ENCODE peak calls at places on chromosome 17, in ten cellular contexts. R is stimulated activated CD4-positive, alpha-beta T cell treated with anti-CD3 and anti-CD28 coated beads, Interleukin-1b, Interleukin-23, amount 100 ng/mL, for 1 hour; E is SK-N-DZ; O is activated T-helper 1 cell treated with anti-CD3 and anti-CD28 coated beads, Interleukin-2, amount 50 U/mL, for 16 hours; N is Peyer's patch; D is ureter; Y is GM04504; U is GM20000; G is GOT3; V is activated CD4-positive, alpha-beta T cell treated with anti-CD3 and anti-CD28 coated beads, Interleukin-2, amount 50 U/mL, for 48 hours. C is an unnamed sample.

GRCh38 chr17:8629371-8630226 is 926 bp downstream of the MYH10 start:
- DNase-seq in R (no peak), E (peak), O (no peak), N (no peak), D (no peak), Y (no peak), U (peak), G (no peak), V (peak), C (peak)

GRCh38 chr17:71334041-71334781 is 786.6 kb upstream of the SOX9 start:
- DNase-seq in R (no peak), E (no peak), O (no peak), N (no peak), D (no peak), Y (no peak), U (no peak), G (no peak), V (no peak), C (no peak)

GRCh38 chr17:28737770-28738679 is 5.8 kb upstream of the TRAF4 start:
- DNase-seq in R (no peak), E (no peak), O (no peak), N (peak), D (peak), Y (no peak), U (peak), G (no peak), V (no peak), C (no peak)

GRCh38 chr17:42814633-42815399 is 9.3 kb downstream of the BECN1 start:
- DNase-seq in R (no peak), E (no peak), O (no peak), N (no peak), D (no peak), Y (peak), U (no peak), G (no peak), V (no peak), C (no peak)

GRCh38 chr17:55587608-55588139 is 76.4 kb upstream of the SMIM36 start:
- DNase-seq in R (no peak), E (no peak), O (no peak), N (peak), D (no peak), Y (peak), U (no peak), G (no peak), V (no peak), C (no peak)

GRCh38 chr17:31225831-31226230 is 71.2 kb downstream of the OMG start:
- DNase-seq in R (no peak), E (no peak), O (no peak), N (no peak), D (no peak), Y (no peak), U (no peak), G (no peak), V (no peak), C (no peak)

GRCh38 chr17:50026901-50027638 is 28.8 kb upstream of the ITGA3 start:
- DNase-seq in R (peak), E (peak), O (peak), N (peak), D (peak), Y (peak), U (peak), G (peak), V (peak), C (peak)

GRCh38 chr17:27241346-27241946 is 52.5 kb upstream of the WSB1 start:
- DNase-seq in R (no peak), E (no peak), O (no peak), N (peak), D (peak), Y (no peak), U (peak), G (no peak), V (no peak), C (no peak)

GRCh38 chr17:77885678-77886386 is 72.7 kb upstream of the TNRC6C start:
- DNase-seq in R (no peak), E (no peak), O (no peak), N (no peak), D (no peak), Y (no peak), U (no peak), G (no peak), V (no peak), C (no peak)

GRCh38 chr17:29046440-29046839 is 3.5 kb downstream of the PIPOX start:
- DNase-seq in R (no peak), E (no peak), O (no peak), N (no peak), D (no peak), Y (no peak), U (no peak), G (no peak), V (no peak), C (no peak)

GRCh38 chr17:41689497-41690299 is 1.0 kb downstream of the EIF1 start:
- DNase-seq in R (no peak), E (peak), O (no peak), N (peak), D (peak), Y (no peak), U (no peak), G (no peak), V (peak), C (peak)

GRCh38 chr17:76156662-76156991 is 15.6 kb upstream of the FOXJ1 start:
- DNase-seq in R (no peak), E (no peak), O (no peak), N (no peak), D (no peak), Y (no peak), U (no peak), G (no peak), V (no peak), C (no peak)

GRCh38 chr17:3207367-3207766 is at the start of gene OR1A1:
- DNase-seq in R (no peak), E (no peak), O (no peak), N (no peak), D (no peak), Y (no peak), U (no peak), G (no peak), V (no peak), C (no peak)

GRCh38 chr17:67212716-67213417 is 32.1 kb downstream of the HELZ start:
- DNase-seq in R (no peak), E (no peak), O (no peak), N (no peak), D (no peak), Y (no peak), U (no peak), G (no peak), V (no peak), C (no peak)

GRCh38 chr17:64343833-64344637 is 46.6 kb downstream of the PECAM1 start:
- DNase-seq in R (no peak), E (no peak), O (no peak), N (peak), D (peak), Y (peak), U (no peak), G (no peak), V (peak), C (peak)

GRCh38 chr17:29571883-29572681 is 3.6 kb downstream of the TP53I13 start:
- DNase-seq in R (no peak), E (no peak), O (no peak), N (peak), D (peak), Y (no peak), U (no peak), G (no peak), V (no peak), C (no peak)

GRCh38 chr17:64686705-64687104 is 24.6 kb upstream of the SMURF2 start:
- DNase-seq in R (no peak), E (no peak), O (no peak), N (no peak), D (no peak), Y (no peak), U (no peak), G (no peak), V (no peak), C (no peak)

GRCh38 chr17:49497147-49498036 is 2.3 kb downstream of the NGFR start:
- DNase-seq in R (no peak), E (peak), O (no peak), N (no peak), D (no peak), Y (no peak), U (no peak), G (no peak), V (peak), C (peak)

GRCh38 chr17:49013311-49014205 is 16.4 kb downstream of the IGF2BP1 start:
- DNase-seq in R (no peak), E (no peak), O (no peak), N (no peak), D (peak), Y (no peak), U (no peak), G (no peak), V (no peak), C (no peak)

GRCh38 chr17:31510273-31511175 is 119.0 kb downstream of the RAB11FIP4 start:
- DNase-seq in R (no peak), E (no peak), O (no peak), N (no peak), D (no peak), Y (no peak), U (no peak), G (no peak), V (peak), C (peak)

GRCh38 chr17:1290676-1291075 is 11.2 kb downstream of the TRARG1 start:
- DNase-seq in R (no peak), E (no peak), O (no peak), N (no peak), D (no peak), Y (no peak), U (no peak), G (no peak), V (no peak), C (no peak)

GRCh38 chr17:74042744-74043486 is 160.6 kb upstream of the RPL38 start:
- DNase-seq in R (no peak), E (no peak), O (no peak), N (no peak), D (peak), Y (peak), U (no peak), G (peak), V (peak), C (no peak)

GRCh38 chr17:68399638-68400403 is 57.5 kb downstream of the WIPI1 start:
- DNase-seq in R (no peak), E (no peak), O (no peak), N (no peak), D (peak), Y (no peak), U (no peak), G (no peak), V (peak), C (peak)

GRCh38 chr17:45997624-45998023 is 1.4 kb upstream of the STH start:
- DNase-seq in R (no peak), E (no peak), O (no peak), N (no peak), D (no peak), Y (peak), U (no peak), G (no peak), V (no peak), C (no peak)

GRCh38 chr17:14760719-14761425 is 460.0 kb downstream of the HS3ST3B1 start:
- DNase-seq in R (no peak), E (no peak), O (no peak), N (no peak), D (no peak), Y (no peak), U (no peak), G (no peak), V (no peak), C (no peak)

GRCh38 chr17:65163990-65164495 is 26.9 kb downstream of the RGS9 start:
- DNase-seq in R (no peak), E (no peak), O (no peak), N (peak), D (no peak), Y (peak), U (peak), G (no peak), V (peak), C (peak)

GRCh38 chr17:32445976-32446375 is 1.7 kb downstream of the PSMD11 start:
- DNase-seq in R (no peak), E (no peak), O (no peak), N (no peak), D (no peak), Y (no peak), U (no peak), G (no peak), V (no peak), C (no peak)

GRCh38 chr17:5234645-5235576 is at the start of gene SCIMP:
- DNase-seq in R (no peak), E (no peak), O (no peak), N (peak), D (no peak), Y (no peak), U (peak), G (no peak), V (no peak), C (no peak)

GRCh38 chr17:67829331-67829730 is 4.0 kb downstream of the BPTF start:
- DNase-seq in R (no peak), E (no peak), O (no peak), N (no peak), D (no peak), Y (no peak), U (peak), G (no peak), V (peak), C (peak)

GRCh38 chr17:46851029-46851741 is at the start of gene WNT9B:
- DNase-seq in R (no peak), E (no peak), O (no peak), N (peak), D (no peak), Y (no peak), U (no peak), G (no peak), V (no peak), C (peak)

GRCh38 chr17:68777856-68778694 is 176.9 kb upstream of the FAM20A start:
- DNase-seq in R (no peak), E (no peak), O (no peak), N (peak), D (no peak), Y (no peak), U (no peak), G (no peak), V (no peak), C (no peak)

GRCh38 chr17:49964539-49965521 is 4.2 kb upstream of the DLX4 start:
- DNase-seq in R (no peak), E (no peak), O (no peak), N (no peak), D (no peak), Y (no peak), U (no peak), G (no peak), V (peak), C (peak)

GRCh38 chr17:65485388-65486299 is 75.8 kb downstream of the AXIN2 start:
- DNase-seq in R (no peak), E (no peak), O (no peak), N (no peak), D (peak), Y (no peak), U (no peak), G (no peak), V (no peak), C (no peak)

GRCh38 chr17:1945621-1946020 is 79.5 kb downstream of the RTN4RL1 start:
- DNase-seq in R (no peak), E (no peak), O (no peak), N (no peak), D (no peak), Y (no peak), U (no peak), G (no peak), V (no peak), C (no peak)

GRCh38 chr17:50101346-50102163 is 6.4 kb downstream of the PDK2 start:
- DNase-seq in R (no peak), E (peak), O (no peak), N (peak), D (no peak), Y (no peak), U (no peak), G (no peak), V (no peak), C (no peak)

GRCh38 chr17:73290399-73291259 is 21.2 kb downstream of the CDC42EP4 start:
- DNase-seq in R (no peak), E (no peak), O (no peak), N (no peak), D (no peak), Y (no peak), U (no peak), G (no peak), V (no peak), C (no peak)

GRCh38 chr17:47618416-47618815 is 31.3 kb upstream of the KPNB1 start:
- DNase-seq in R (no peak), E (no peak), O (no peak), N (no peak), D (no peak), Y (no peak), U (no peak), G (no peak), V (no peak), C (no peak)

GRCh38 chr17:43979011-43979410 is 25.3 kb upstream of the PYY start:
- DNase-seq in R (no peak), E (peak), O (no peak), N (no peak), D (no peak), Y (no peak), U (no peak), G (no peak), V (no peak), C (no peak)

GRCh38 chr17:4506180-4506814 is 7.6 kb downstream of the SPNS2 start:
- DNase-seq in R (no peak), E (no peak), O (no peak), N (no peak), D (no peak), Y (no peak), U (no peak), G (no peak), V (no peak), C (no peak)

C was measured in activated naive CD4-positive, alpha-beta T cell treated with anti-CD3 and anti-CD28 coated beads, Interleukin-2, amount 50 U/mL, for 16 hours.